ENCODE peak calls at places on chromosomes 6 and 20, in seven cellular contexts. G is right atrium auricular region, J is HFF-Myc, W is fibroblast of pulmonary artery, K is A549, M is thyroid gland, C is foreskin fibroblast. Y is an unnamed sample.

GRCh38 chr6:128039542-128039941 is 138.7 kb upstream of the THEMIS start:
- DNase-seq in G (no peak), J (peak; percentile 26), W (no peak), K (no peak), M (no peak), C (no peak), Y (no peak)

GRCh38 chr20:48378976-48379670 is 448.7 kb downstream of the PREX1 start:
- DNase-seq in G (no peak), J (no peak), W (no peak), K (no peak), M (no peak), C (no peak), Y (no peak)

GRCh38 chr6:47413752-47414516 is 63.7 kb upstream of the CD2AP start:
- DNase-seq in G (no peak), J (peak; percentile 37), W (peak; percentile 83), K (peak; percentile 73), M (peak; percentile 7), C (peak; percentile 50), Y (peak; percentile 35)

GRCh38 chr6:90219168-90219985 is 77.3 kb downstream of the BACH2 start:
- DNase-seq in G (no peak), J (peak; percentile 91), W (peak; percentile 74), K (no peak), M (peak; percentile 30), C (peak; percentile 73), Y (peak; percentile 79)

GRCh38 chr6:135922746-135923145 is 71.2 kb downstream of the PDE7B start:
- DNase-seq in G (no peak), J (peak; percentile 72), W (peak; percentile 68), K (no peak), M (peak; percentile 53), C (peak; percentile 81), Y (peak; percentile 71)

GRCh38 chr6:80523531-80523970 is 417.1 kb downstream of the BCKDHB start:
- DNase-seq in G (no peak), J (no peak), W (peak; percentile 57), K (no peak), M (no peak), C (no peak), Y (no peak)

GRCh38 chr6:137738197-137738596 is 128.9 kb upstream of the TNFAIP3 start:
- DNase-seq in G (no peak), J (no peak), W (peak; percentile 79), K (peak; percentile 34), M (no peak), C (peak; percentile 81), Y (no peak)

GRCh38 chr6:100925756-100926155 is 44.6 kb upstream of the ASCC3 start:
- DNase-seq in G (no peak), J (no peak), W (no peak), K (no peak), M (no peak), C (no peak), Y (no peak)

GRCh38 chr6:70616728-70617260 is 50.1 kb downstream of the SDHAF4 start:
- DNase-seq in G (no peak), J (no peak), W (no peak), K (no peak), M (no peak), C (no peak), Y (no peak)

GRCh38 chr6:151813858-151814257 is 6.4 kb downstream of the ESR1 start:
- DNase-seq in G (no peak), J (no peak), W (no peak), K (no peak), M (no peak), C (no peak), Y (no peak)

GRCh38 chr6:121856296-121856695 is 420.9 kb downstream of the GJA1 start:
- DNase-seq in G (no peak), J (no peak), W (peak; percentile 57), K (no peak), M (no peak), C (no peak), Y (no peak)

GRCh38 chr6:193773-194310 is 98.4 kb upstream of the DUSP22 start:
- DNase-seq in G (no peak), J (no peak), W (no peak), K (no peak), M (no peak), C (no peak), Y (no peak)

GRCh38 chr6:1285589-1286340 is 26.1 kb upstream of the FOXQ1 start:
- DNase-seq in G (no peak), J (no peak), W (no peak), K (no peak), M (peak; percentile 32), C (peak; percentile 86), Y (no peak)

GRCh38 chr6:133724726-133725125 is 164.2 kb upstream of the TCF21 start:
- DNase-seq in G (no peak), J (no peak), W (peak; percentile 64), K (no peak), M (no peak), C (peak; percentile 52), Y (no peak)

GRCh38 chr6:156934054-156934424 is 156.9 kb downstream of the ARID1B start:
- DNase-seq in G (no peak), J (no peak), W (no peak), K (no peak), M (no peak), C (no peak), Y (no peak)

GRCh38 chr6:50185006-50185405 is 135.3 kb upstream of the DEFB112 start:
- DNase-seq in G (no peak), J (no peak), W (no peak), K (peak; percentile 2), M (no peak), C (no peak), Y (no peak)

GRCh38 chr6:34189806-34190503 is 44.1 kb upstream of the GRM4 start:
- DNase-seq in G (no peak), J (no peak), W (no peak), K (no peak), M (no peak), C (no peak), Y (no peak)

GRCh38 chr20:35146299-35146921 is 726 bp downstream of the EDEM2 start:
- DNase-seq in G (no peak), J (no peak), W (no peak), K (no peak), M (peak; percentile 30), C (no peak), Y (no peak)

GRCh38 chr20:3710703-3711417 is 1.5 kb downstream of the SIGLEC1 start:
- DNase-seq in G (peak; percentile 73), J (no peak), W (peak; percentile 51), K (peak; percentile 57), M (peak; percentile 68), C (peak; percentile 30), Y (peak; percentile 14)

GRCh38 chr6:119436583-119436982 is 87.0 kb upstream of the MAN1A1 start:
- DNase-seq in G (no peak), J (no peak), W (no peak), K (no peak), M (no peak), C (no peak), Y (no peak)

GRCh38 chr6:167324111-167324510 is 775 bp upstream of the TTLL2 start:
- DNase-seq in G (no peak), J (no peak), W (no peak), K (no peak), M (no peak), C (no peak), Y (no peak)

GRCh38 chr6:65546894-65547293 is 160.1 kb downstream of the EYS start:
- DNase-seq in G (no peak), J (no peak), W (no peak), K (no peak), M (no peak), C (no peak), Y (no peak)

GRCh38 chr6:156111913-156112312 is 656.3 kb upstream of the NOX3 start:
- DNase-seq in G (no peak), J (no peak), W (no peak), K (no peak), M (no peak), C (no peak), Y (no peak)

GRCh38 chr6:105545206-105545920 is 142.5 kb upstream of the PREP start:
- DNase-seq in G (no peak), J (no peak), W (no peak), K (no peak), M (no peak), C (peak; percentile 60), Y (no peak)

GRCh38 chr20:9202440-9203080 is 133.7 kb downstream of the PLCB4 start:
- DNase-seq in G (no peak), J (no peak), W (no peak), K (peak; percentile 76), M (no peak), C (no peak), Y (no peak)

GRCh38 chr20:49610701-49611538 is 43.0 kb upstream of the PTGIS start:
- DNase-seq in G (peak; percentile 68), J (no peak), W (peak; percentile 59), K (peak; percentile 92), M (peak; percentile 72), C (no peak), Y (no peak)

DNA sequence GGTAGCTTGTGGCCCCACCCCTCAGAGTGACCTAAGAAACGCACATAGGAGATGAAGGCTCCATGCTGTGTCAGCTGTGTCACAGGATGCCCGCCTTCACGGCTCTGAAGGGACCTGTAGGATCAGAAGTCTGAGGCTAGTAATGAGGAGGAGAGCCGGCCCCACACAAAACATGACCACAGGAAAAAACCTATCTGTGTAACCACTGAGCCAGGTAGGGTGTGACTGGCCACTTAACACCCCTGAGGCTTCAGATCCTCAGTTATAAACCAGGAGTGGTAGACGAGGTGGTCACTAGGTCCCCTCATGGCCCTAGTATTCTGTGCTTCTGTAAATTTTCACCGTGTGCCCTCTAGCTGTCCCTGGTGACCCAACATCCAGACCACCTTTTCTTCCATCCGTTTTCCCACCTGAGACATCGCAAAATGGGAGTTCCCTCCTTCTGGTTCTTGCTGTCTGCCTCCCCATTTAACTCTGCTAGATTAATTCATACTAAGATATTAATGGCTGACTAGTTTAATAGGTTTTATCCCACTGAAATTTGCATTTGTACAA is 52.8 kb downstream of the TBC1D7 start:
- DNase-seq in G (no peak), J (no peak), W (no peak), K (no peak), M (no peak), C (no peak), Y (no peak)
- TF ChIP-seq CTCF in G (no peak), J (no peak), W (no peak), K (no peak), M (no peak), C (no peak), Y (no peak)

DNA sequence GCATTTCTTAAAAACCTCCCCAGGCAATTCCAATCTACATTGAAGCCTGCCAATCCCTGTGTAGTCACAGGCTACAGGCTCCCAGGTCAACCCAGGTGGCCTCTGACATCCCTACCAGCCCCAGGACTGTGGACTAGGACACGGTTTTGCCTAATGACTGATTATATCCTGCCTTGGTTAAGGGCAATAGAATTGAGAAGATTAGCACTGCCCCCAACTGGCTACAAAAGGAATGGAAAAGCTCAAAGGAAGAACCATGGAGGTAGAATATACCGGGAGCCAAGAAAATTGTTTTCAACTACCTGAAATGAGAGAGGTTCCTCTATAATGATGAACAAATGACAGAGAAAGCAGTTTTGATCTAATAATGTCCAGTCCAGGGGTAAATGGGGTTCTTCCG is 421.1 kb upstream of the AGPAT4 start:
- DNase-seq in G (no peak), J (peak; percentile 3), W (peak; percentile 39), K (peak; percentile 19), M (no peak), C (no peak), Y (peak; percentile 7)
- TF ChIP-seq CTCF in G (peak; percentile 59), J (peak; percentile 44), W (peak; percentile 66), K (peak; percentile 22), M (peak; percentile 29), C (peak; percentile 33), Y (peak; percentile 56)

GRCh38 chr20:51046021-51046985 is 23.4 kb upstream of the KCNG1 start:
- DNase-seq in G (no peak), J (no peak), W (no peak), K (no peak), M (no peak), C (no peak), Y (no peak)
- TF ChIP-seq CTCF in G (no peak), J (no peak), W (no peak), K (no peak), M (no peak), C (no peak), Y (no peak)

GRCh38 chr20:53917145-53918009 is 153.0 kb downstream of the BCAS1 start:
- DNase-seq in G (peak; percentile 90), J (no peak), W (peak; percentile 70), K (no peak), M (peak; percentile 86), C (peak; percentile 69), Y (no peak)
- TF ChIP-seq CTCF in G (no peak), J (no peak), W (no peak), K (no peak), M (no peak), C (no peak), Y (no peak)